ENCODE peak calls at places on chromosomes 4 and X, in six cellular contexts. Q, O, F, N, K and L are unnamed samples.
A peak's percentile ranks its signal among the peaks of the same experiment; 100 is the strongest.

GRCh38 chr4:125104616-125105015 is 210.1 kb upstream of the FAT4 start:
- DNase-seq in Q (no peak), O (no peak), F (no peak), N (no peak), K (peak; percentile 76), L (no peak)

GRCh38 chr4:74438661-74439060 is 6.3 kb upstream of the AREG start:
- DNase-seq in Q (no peak), O (no peak), F (no peak), N (no peak), K (no peak), L (no peak)

GRCh38 chr4:27668001-27668400 is 807.4 kb downstream of the STIM2 start:
- DNase-seq in Q (no peak), O (no peak), F (no peak), N (no peak), K (no peak), L (no peak)

GRCh38 chr4:95027906-95028618 is 270.3 kb downstream of the BMPR1B start:
- DNase-seq in Q (no peak), O (no peak), F (no peak), N (no peak), K (no peak), L (no peak)

GRCh38 chr4:10667651-10668341 is 16.8 kb downstream of the CLNK start:
- DNase-seq in Q (no peak), O (no peak), F (no peak), N (no peak), K (no peak), L (no peak)

GRCh38 chr4:78551420-78552351 is at the start of gene ANXA3:
- DNase-seq in Q (no peak), O (no peak), F (no peak), N (no peak), K (no peak), L (no peak)

GRCh38 chr4:129429566-129430339 is 333.8 kb downstream of the C4orf33 start:
- DNase-seq in Q (no peak), O (no peak), F (no peak), N (no peak), K (no peak), L (no peak)

GRCh38 chr4:37632836-37633235 is 53.3 kb downstream of the RELL1 start:
- DNase-seq in Q (no peak), O (no peak), F (no peak), N (no peak), K (no peak), L (no peak)

GRCh38 chr4:155639674-155640529 is 26.7 kb upstream of the GUCY1A1 start:
- DNase-seq in Q (no peak), O (no peak), F (no peak), N (no peak), K (no peak), L (no peak)

GRCh38 chrX:137387646-137388045 is 178.3 kb upstream of the ZIC3 start:
- DNase-seq in Q (no peak), O (no peak), F (no peak), N (no peak), K (no peak), L (no peak)

GRCh38 chr4:20992002-20992401 is 291.7 kb downstream of the PACRGL start:
- DNase-seq in Q (no peak), O (no peak), F (no peak), N (no peak), K (no peak), L (no peak)

GRCh38 chr4:95533254-95533653 is 15.5 kb downstream of the UNC5C start:
- DNase-seq in Q (no peak), O (no peak), F (no peak), N (no peak), K (no peak), L (no peak)

GRCh38 chrX:22383988-22384387 is 111.3 kb downstream of the CBLL2 start:
- DNase-seq in Q (no peak), O (no peak), F (no peak), N (no peak), K (no peak), L (no peak)

GRCh38 chr4:10458190-10458589 is 964 bp upstream of the ZNF518B start:
- DNase-seq in Q (no peak), O (no peak), F (no peak), N (no peak), K (no peak), L (no peak)

GRCh38 chr4:140756292-140757219 is at the start of gene TBC1D9:
- DNase-seq in Q (peak; percentile 88), O (peak; percentile 82), F (peak; percentile 83), N (peak; percentile 69), K (peak; percentile 55), L (peak; percentile 90)

GRCh38 chr4:42643685-42644084 is 13.2 kb downstream of the ATP8A1 start:
- DNase-seq in Q (no peak), O (no peak), F (no peak), N (no peak), K (no peak), L (no peak)

GRCh38 chr4:126611900-126612299 is 1020.9 kb upstream of the INTU start:
- DNase-seq in Q (no peak), O (peak; percentile 54), F (no peak), N (peak; percentile 9), K (peak; percentile 38), L (peak; percentile 7)

GRCh38 chrX:114344756-114345155 is 239.1 kb upstream of the HTR2C start:
- DNase-seq in Q (no peak), O (peak; percentile 57), F (no peak), N (peak; percentile 0), K (peak; percentile 22), L (peak; percentile 7)

GRCh38 chrX:46912673-46913491 is 661 bp downstream of the JADE3 start:
- DNase-seq in Q (peak; percentile 50), O (peak; percentile 39), F (peak; percentile 55), N (peak; percentile 24), K (peak; percentile 14), L (no peak)

GRCh38 chrX:39619182-39620009 is 478.4 kb downstream of the BCOR start:
- DNase-seq in Q (no peak), O (peak; percentile 29), F (no peak), N (no peak), K (no peak), L (no peak)

GRCh38 chr4:145043306-145043705 is 54.7 kb downstream of the ANAPC10 start:
- DNase-seq in Q (no peak), O (no peak), F (no peak), N (no peak), K (no peak), L (no peak)

GRCh38 chrX:131675596-131676194 is 131.8 kb downstream of the OR13H1 start:
- DNase-seq in Q (no peak), O (peak; percentile 1), F (no peak), N (peak; percentile 16), K (peak; percentile 1), L (no peak)
- TF ChIP-seq CTCF in Q (no peak), O (peak; percentile 40), F (no peak), N (peak; percentile 66), K (peak; percentile 38), L (peak; percentile 58)

DNA sequence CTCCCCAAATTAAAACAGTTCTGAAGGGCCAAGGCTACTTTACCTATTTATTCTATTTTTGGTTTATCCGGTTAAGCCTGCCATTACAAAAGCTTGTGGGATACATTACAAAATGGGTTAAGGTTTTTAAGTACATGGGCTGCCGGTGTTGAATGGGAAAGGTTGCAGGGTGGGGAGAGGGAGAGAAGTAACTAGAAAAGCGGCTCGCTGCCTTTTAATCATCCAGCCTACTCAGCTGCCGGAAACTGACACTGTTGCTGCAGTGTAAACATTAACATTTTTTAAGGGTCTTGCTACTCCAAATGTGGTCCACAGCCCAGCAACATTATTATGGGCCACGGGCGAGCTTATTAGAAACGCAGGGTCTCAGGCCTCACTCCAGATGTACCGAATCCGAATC is 1.5 kb upstream of the IL1RAPL1 start:
- DNase-seq in Q (no peak), O (no peak), F (no peak), N (no peak), K (no peak), L (no peak)
- H3K4me3 ChIP-seq in Q (peak overlapping the region; percentile 34), O (peak overlapping the region; percentile 65), F (no peak overlapping the region), N (peak overlapping the region; percentile 57), K (peak overlapping the region; percentile 63), L (peak overlapping the region; percentile 42)

GRCh38 chr4:70945046-70945445 is 42.9 kb downstream of the MOB1B start:
- DNase-seq in Q (no peak), O (no peak), F (no peak), N (no peak), K (peak; percentile 36), L (no peak)

GRCh38 chr4:70943115-70943514 is 40.9 kb downstream of the MOB1B start:
- DNase-seq in Q (no peak), O (no peak), F (no peak), N (no peak), K (no peak), L (no peak)

GRCh38 chr4:70938087-70938486 is 35.9 kb downstream of the MOB1B start:
- DNase-seq in Q (no peak), O (no peak), F (no peak), N (no peak), K (no peak), L (no peak)

GRCh38 chr4:70936200-70936787 is 34.1 kb downstream of the MOB1B start:
- DNase-seq in Q (no peak), O (no peak), F (no peak), N (no peak), K (peak; percentile 61), L (no peak)

DNA sequence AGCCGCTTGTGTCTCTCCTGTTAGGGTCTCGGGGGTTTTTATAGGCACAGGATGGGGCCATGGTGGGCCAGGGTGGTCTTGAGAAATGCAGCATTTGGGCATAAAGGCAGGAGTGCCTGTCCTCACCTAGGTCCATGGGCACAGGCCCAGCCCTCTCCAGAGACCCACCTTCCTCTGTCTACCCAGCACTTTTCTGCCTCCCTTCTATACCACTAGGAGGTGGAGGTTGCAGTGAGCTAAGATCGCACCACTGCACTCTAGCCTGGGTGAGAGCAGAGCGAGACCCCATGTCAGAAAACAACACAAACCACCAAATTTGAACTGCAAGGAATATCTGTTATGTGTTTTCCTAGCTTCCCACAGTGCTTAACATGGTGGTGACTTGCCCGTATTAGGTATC is 38.0 kb downstream of the MOB1B start:
- DNase-seq in Q (no peak), O (no peak), F (no peak), N (no peak), K (no peak), L (no peak)
- TF ChIP-seq CTCF in Q (no peak), O (no peak), F (no peak), N (no peak), K (no peak), L (no peak)

GRCh38 chr4:81468685-81469084 is 3.0 kb downstream of the RASGEF1B start:
- DNase-seq in Q (no peak), O (no peak), F (no peak), N (no peak), K (no peak), L (no peak)
- H3K4me3 ChIP-seq in Q (peak overlapping the region; percentile 6), O (no peak overlapping the region), F (no peak overlapping the region), N (no peak overlapping the region), K (no peak overlapping the region), L (no peak overlapping the region)

GRCh38 chrX:102341867-102342266 is 94.9 kb downstream of the NXF2 start:
- DNase-seq in Q (no peak), O (peak; percentile 1), F (no peak), N (no peak), K (no peak), L (no peak)
- TF ChIP-seq CTCF in Q (no peak), O (no peak), F (no peak), N (peak; percentile 37), K (peak; percentile 24), L (peak; percentile 10)

DNA sequence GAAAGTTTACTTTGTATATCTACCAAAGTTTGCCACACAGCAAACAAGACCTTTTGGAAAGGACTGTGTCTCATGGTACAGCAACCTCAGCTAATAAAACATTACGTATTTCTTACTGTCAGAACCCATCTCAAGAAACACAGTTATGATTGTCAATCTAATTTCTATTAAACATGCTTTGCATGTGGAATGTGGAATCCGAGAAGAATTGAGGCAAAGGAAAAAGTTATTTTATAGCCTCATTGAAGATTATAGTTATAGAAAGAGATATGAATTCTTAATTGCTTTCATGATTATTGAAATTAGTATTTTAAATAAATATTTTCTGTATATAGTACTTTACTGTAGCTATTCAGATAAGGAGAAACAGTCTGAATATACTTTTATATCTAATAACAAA is 5.4 kb downstream of the PCDH7 start:
- DNase-seq in Q (no peak), O (no peak), F (no peak), N (no peak), K (no peak), L (no peak)
- H3K4me3 ChIP-seq in Q (peak overlapping the region; percentile 58), O (peak overlapping the region; percentile 50), F (peak overlapping the region; percentile 73), N (no peak overlapping the region), K (peak overlapping the region; percentile 24), L (no peak overlapping the region)